ENCODE peak calls at places on chromosome 3, in four cellular contexts. V is activated naive CD8-positive, alpha-beta T cell treated with anti-CD3 and anti-CD28 coated beads for 36 hours; N is sigmoid colon; I is adipocyte. G is an unnamed sample.

GRCh38 chr3:113264249-113264648 is 52.9 kb downstream of the BOC start:
- DNase-seq in V (no peak), N (no peak), I (no peak), G (no peak)

GRCh38 chr3:152717252-152717651 is 117.7 kb upstream of the P2RY1 start:
- DNase-seq in I (no peak), N (no peak), V (no peak), G (no peak)

GRCh38 chr3:43481325-43481860 is 140.4 kb downstream of the ANO10 start:
- DNase-seq in N (no peak), I (no peak), V (no peak), G (no peak)

GRCh38 chr3:71998995-71999673 is 214.2 kb upstream of the PROK2 start:
- DNase-seq in N (no peak), V (no peak), I (peak; percentile 58), G (no peak)

GRCh38 chr3:57727096-57727495 is 29.0 kb upstream of the SLMAP start:
- DNase-seq in V (no peak), I (no peak), N (no peak), G (no peak)

GRCh38 chr3:172982731-172983364 is 158.2 kb downstream of the SPATA16 start:
- DNase-seq in V (no peak), I (peak; percentile 41), N (no peak), G (no peak)

GRCh38 chr3:62968128-62968527 is 92.9 kb upstream of the CADPS start:
- DNase-seq in V (no peak), I (no peak), N (no peak), G (no peak)

GRCh38 chr3:160756907-160757623 is 1.0 kb downstream of the PPM1L start:
- DNase-seq in V (no peak), N (peak; percentile 65), I (no peak), G (peak; percentile 69)

GRCh38 chr3:18111702-18112311 is 313.3 kb downstream of the SATB1 start:
- DNase-seq in V (no peak), I (peak; percentile 75), N (no peak), G (no peak)

G was measured in tibial artery.